ENCODE peak calls at places on chromosomes 1 and 21, in four cellular contexts. L, N, I and R are unnamed samples.

GRCh38 chr1:10839188-10839770 is 42.8 kb upstream of the CASZ1 start:
- DNase-seq in L (no peak), N (no peak), I (no peak), R (no peak)

GRCh38 chr1:112957133-112957812 is 1.3 kb upstream of the SLC16A1 start:
- DNase-seq in L (peak; percentile 68), N (peak; percentile 97), I (peak; percentile 74), R (peak; percentile 96)

GRCh38 chr1:64469614-64469976 is 334 bp upstream of the CACHD1 start:
- DNase-seq in L (no peak), N (peak; percentile 21), I (no peak), R (no peak)

GRCh38 chr1:42364542-42364941 is 16.1 kb upstream of the RIMKLA start:
- DNase-seq in L (no peak), N (no peak), I (no peak), R (no peak)

GRCh38 chr1:51561702-51562101 is 42.6 kb upstream of the EPS15 start:
- DNase-seq in L (no peak), N (no peak), I (no peak), R (no peak)

GRCh38 chr1:11640101-11640500 is 14.1 kb downstream of the FBXO2 start:
- DNase-seq in L (no peak), N (no peak), I (no peak), R (no peak)

GRCh38 chr1:109391161-109391556 is 6.6 kb downstream of the SORT1 start:
- DNase-seq in L (no peak), N (peak; percentile 48), I (no peak), R (peak; percentile 59)

GRCh38 chr1:90557706-90558105 is 159.4 kb downstream of the BARHL2 start:
- DNase-seq in L (no peak), N (no peak), I (peak; percentile 30), R (no peak)

GRCh38 chr21:28439852-28440251 is 552.8 kb downstream of the LTN1 start:
- DNase-seq in L (no peak), N (peak; percentile 96), I (no peak), R (peak; percentile 32)

GRCh38 chr1:27430903-27431653 is 38.7 kb downstream of the GPR3 start:
- DNase-seq in L (no peak), N (peak; percentile 31), I (no peak), R (no peak)

GRCh38 chr21:35484032-35484431 is 434.9 kb upstream of the RUNX1 start:
- DNase-seq in L (no peak), N (no peak), I (no peak), R (no peak)

GRCh38 chr1:17075470-17076255 is 21.8 kb upstream of the SDHB start:
- DNase-seq in L (peak; percentile 20), N (peak; percentile 16), I (no peak), R (no peak)

GRCh38 chr1:54278941-54279422 is 79.0 kb downstream of the MRPL37 start:
- DNase-seq in L (no peak), N (no peak), I (no peak), R (peak; percentile 86)

GRCh38 chr1:25744140-25744581 is 55.8 kb upstream of the SELENON start:
- DNase-seq in L (peak; percentile 1), N (peak; percentile 68), I (peak; percentile 57), R (peak; percentile 56)

GRCh38 chr1:228445867-228446584 is 29.4 kb upstream of the TRIM17 start:
- DNase-seq in L (no peak), N (peak; percentile 74), I (no peak), R (peak; percentile 66)